ENCODE peak calls at places on chromosomes 5 and 9, in ten cellular contexts. M, Y, H, F, Q, A, P, K, E and G are unnamed samples. For H3K4me1 and H3K27me3, the result is how much of the 10 kb centered on the place peaks cover.

GRCh38 chr5:149283611-149284480 is 12.2 kb downstream of the AFAP1L1 start:
- DNase-seq in M (no peak), Y (no peak), H (no peak), F (no peak), Q (peak), A (no peak), P (peak), K (no peak), E (no peak), G (no peak)

GRCh38 chr5:124952079-124952478 is 205.6 kb upstream of the ZNF608 start:
- DNase-seq in M (no peak), Y (no peak), H (no peak), F (peak), Q (no peak), A (no peak), P (no peak), K (no peak), E (no peak), G (no peak)

GRCh38 chr5:142866563-142867275 is 96.5 kb downstream of the ARHGAP26 start:
- DNase-seq in M (peak), Y (peak), H (peak), F (no peak), Q (no peak), A (peak), P (peak), K (peak), E (no peak), G (no peak)

GRCh38 chr9:89701221-89701798 is 96.5 kb downstream of the GADD45G start:
- DNase-seq in M (no peak), Y (no peak), H (peak), F (no peak), Q (no peak), A (no peak), P (no peak), K (no peak), E (no peak), G (no peak)

GRCh38 chr9:72254881-72255545 is 105.8 kb downstream of the GDA start:
- DNase-seq in M (no peak), Y (no peak), H (no peak), F (no peak), Q (no peak), A (no peak), P (no peak), K (no peak), E (no peak), G (no peak)

GRCh38 chr5:180813418-180813817 is 10.8 kb upstream of the MGAT1 start:
- DNase-seq in M (no peak), Y (no peak), H (no peak), F (no peak), Q (no peak), A (no peak), P (no peak), K (no peak), E (no peak), G (no peak)

GRCh38 chr9:119053070-119053469 is 316.2 kb downstream of the BRINP1 start:
- DNase-seq in M (no peak), Y (no peak), H (no peak), F (no peak), Q (peak), A (no peak), P (no peak), K (no peak), E (no peak), G (no peak)

GRCh38 chr5:35415305-35415704 is 185.0 kb upstream of the PRLR start:
- DNase-seq in M (no peak), Y (no peak), H (no peak), F (no peak), Q (no peak), A (no peak), P (no peak), K (no peak), E (no peak), G (no peak)

GRCh38 chr5:127723571-127723970 is 20.4 kb downstream of the CCDC192 start:
- DNase-seq in M (no peak), Y (no peak), H (no peak), F (no peak), Q (peak), A (peak), P (no peak), K (no peak), E (peak), G (no peak)

GRCh38 chr5:153489611-153490010 is 859 bp upstream of the GRIA1 start:
- DNase-seq in M (no peak), Y (no peak), H (no peak), F (no peak), Q (no peak), A (no peak), P (no peak), K (no peak), E (no peak), G (no peak)

GRCh38 chr9:136385015-136385414 is 11.5 kb upstream of the CARD9 start:
- DNase-seq in M (no peak), Y (no peak), H (peak), F (no peak), Q (no peak), A (no peak), P (no peak), K (no peak), E (no peak), G (no peak)

GRCh38 chr5:54401515-54401914 is 54.0 kb upstream of the HSPB3 start:
- DNase-seq in M (no peak), Y (no peak), H (no peak), F (no peak), Q (no peak), A (no peak), P (no peak), K (no peak), E (no peak), G (no peak)

GRCh38 chr5:138386290-138386689 is 33.8 kb downstream of the KDM3B start:
- DNase-seq in M (no peak), Y (no peak), H (no peak), F (no peak), Q (peak), A (no peak), P (no peak), K (no peak), E (no peak), G (peak)

GRCh38 chr5:176863041-176863764 is 35.9 kb downstream of the HK3 start:
- DNase-seq in M (no peak), Y (no peak), H (no peak), F (no peak), Q (no peak), A (no peak), P (peak), K (no peak), E (no peak), G (peak)

GRCh38 chr5:78475370-78475769 is 115.0 kb downstream of the SCAMP1 start:
- DNase-seq in M (no peak), Y (no peak), H (no peak), F (no peak), Q (no peak), A (no peak), P (no peak), K (no peak), E (no peak), G (no peak)

GRCh38 chr5:123035320-123035949 is 1.1 kb downstream of the PPIC start:
- DNase-seq in M (peak), Y (no peak), H (no peak), F (peak), Q (peak), A (peak), P (peak), K (peak), E (peak), G (peak)

GRCh38 chr9:120711841-120712538 is 2.3 kb downstream of the MEGF9 start:
- DNase-seq in M (no peak), Y (no peak), H (no peak), F (no peak), Q (no peak), A (no peak), P (no peak), K (no peak), E (no peak), G (no peak)

GRCh38 chr5:31161772-31162171 is 31.7 kb upstream of the CDH6 start:
- DNase-seq in M (peak), Y (no peak), H (no peak), F (no peak), Q (no peak), A (peak), P (no peak), K (no peak), E (no peak), G (no peak)

GRCh38 chr9:105405514-105406131 is 42.2 kb upstream of the FSD1L start:
- DNase-seq in M (no peak), Y (no peak), H (peak), F (no peak), Q (no peak), A (no peak), P (no peak), K (no peak), E (no peak), G (no peak)

GRCh38 chr5:95803271-95804148 is 19.0 kb downstream of the GLRX start:
- DNase-seq in M (no peak), Y (no peak), H (no peak), F (no peak), Q (no peak), A (peak), P (no peak), K (no peak), E (no peak), G (no peak)

GRCh38 chr5:17314907-17315471 is 97.6 kb downstream of the BASP1 start:
- DNase-seq in M (peak), Y (no peak), H (no peak), F (no peak), Q (no peak), A (no peak), P (no peak), K (no peak), E (no peak), G (no peak)

GRCh38 chr5:144122641-144123040 is 47.8 kb downstream of the YIPF5 start:
- DNase-seq in M (no peak), Y (no peak), H (no peak), F (no peak), Q (no peak), A (no peak), P (no peak), K (no peak), E (no peak), G (no peak)

GRCh38 chr5:180059326-180059725 is 12.2 kb downstream of the RNF130 start:
- DNase-seq in M (no peak), Y (no peak), H (no peak), F (no peak), Q (no peak), A (no peak), P (no peak), K (no peak), E (no peak), G (no peak)

DNA sequence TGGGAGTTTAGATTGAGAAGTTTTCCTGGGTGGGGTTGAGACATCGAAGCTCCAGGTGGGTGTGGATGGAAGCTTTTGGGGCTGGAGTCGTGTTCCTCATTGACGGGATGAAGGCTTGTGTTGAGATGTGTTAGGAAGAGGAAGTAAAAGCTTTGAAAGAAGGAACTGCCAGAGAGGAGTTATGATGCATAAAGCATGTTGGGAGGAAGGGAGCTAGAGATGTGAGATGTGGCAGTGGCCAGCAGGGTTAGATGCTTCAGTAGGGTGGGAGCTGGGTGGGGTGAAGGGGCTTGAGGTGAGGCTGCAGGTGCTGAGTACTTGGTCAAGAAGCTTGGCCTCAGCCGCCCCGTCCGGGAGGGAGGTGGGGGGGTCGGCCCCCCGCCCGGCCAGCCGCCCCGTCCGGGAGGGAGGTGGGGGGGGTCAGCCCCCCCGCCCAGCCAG is 56.7 kb downstream of the HSPA4 start:
- DNase-seq in M (no peak), Y (no peak), H (no peak), F (no peak), Q (no peak), A (no peak), P (no peak), K (no peak), E (no peak), G (no peak)
- H3K4me1 ChIP-seq in M (under half), Y (under half), H (under half), F (under half), Q (under half), A (under half), P (under half), K (under half), E (under half), G (under half)

GRCh38 chr9:91781906-91782305 is 168.1 kb downstream of the ROR2 start:
- DNase-seq in M (no peak), Y (no peak), H (no peak), F (no peak), Q (no peak), A (no peak), P (no peak), K (no peak), E (no peak), G (no peak)
- H3K27me3 ChIP-seq in M (under half), Y (under half), H (under half), F (under half), Q (under half), A (under half), P (under half), K (under half), E (under half), G (under half)

GRCh38 chr9:92714787-92715487 is 45.0 kb upstream of the IPPK start:
- DNase-seq in M (no peak), Y (no peak), H (no peak), F (no peak), Q (no peak), A (no peak), P (no peak), K (no peak), E (no peak), G (peak)

GRCh38 chr9:92711844-92712243 is 41.9 kb upstream of the IPPK start:
- DNase-seq in M (no peak), Y (no peak), H (no peak), F (no peak), Q (no peak), A (no peak), P (no peak), K (no peak), E (no peak), G (no peak)

GRCh38 chr9:92714016-92714415 is 44.1 kb upstream of the IPPK start:
- DNase-seq in M (no peak), Y (no peak), H (no peak), F (no peak), Q (no peak), A (no peak), P (no peak), K (no peak), E (no peak), G (no peak)

GRCh38 chr9:92712767-92713166 is 42.8 kb upstream of the IPPK start:
- DNase-seq in M (no peak), Y (no peak), H (no peak), F (no peak), Q (no peak), A (no peak), P (no peak), K (no peak), E (no peak), G (no peak)

DNA sequence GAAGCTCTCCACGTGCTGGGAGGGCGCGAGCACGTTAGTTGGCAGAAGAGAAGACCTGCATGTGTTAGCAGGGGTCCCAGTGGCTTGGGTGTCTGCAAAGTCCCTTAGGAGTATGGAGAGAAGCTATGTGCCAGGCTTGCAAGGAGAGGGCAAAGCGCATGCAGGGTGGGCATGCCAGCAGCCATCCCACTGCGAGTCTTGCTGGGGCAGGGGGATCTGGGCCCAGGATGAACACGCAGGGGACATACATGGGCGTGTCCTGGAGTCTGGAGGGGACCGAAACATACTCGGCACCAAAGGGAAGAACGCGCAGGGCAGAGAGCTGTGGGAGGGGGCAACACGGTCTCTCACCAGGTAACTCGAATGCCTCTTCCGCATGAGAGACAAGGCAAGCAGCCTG is 43.6 kb upstream of the IPPK start:
- DNase-seq in M (no peak), Y (no peak), H (no peak), F (no peak), Q (no peak), A (no peak), P (no peak), K (no peak), E (no peak), G (no peak)
- H3K4me1 ChIP-seq in M (under half), Y (under half), H (under half), F (under half), Q (under half), A (under half), P (under half), K (under half), E (under half), G (under half)

DNA sequence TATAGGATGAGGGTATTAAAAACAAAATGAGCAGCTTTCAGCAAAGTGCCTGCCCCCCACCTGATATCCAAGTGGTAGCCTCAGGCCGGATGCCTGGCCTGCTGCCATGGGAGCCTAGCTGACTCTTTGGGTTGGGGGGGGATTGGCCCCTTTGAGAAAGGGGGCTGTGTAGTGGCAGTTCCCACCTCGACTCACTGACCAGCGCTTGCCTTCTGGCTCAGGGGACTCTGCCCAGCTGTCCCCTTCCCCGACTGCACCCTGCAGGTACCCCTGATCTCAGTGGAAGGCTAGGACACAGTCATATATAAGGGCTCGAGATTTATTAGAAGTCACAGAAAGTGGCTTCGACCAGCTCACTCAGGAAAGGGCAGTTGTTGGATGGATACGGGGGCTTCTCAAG is 1.5 kb upstream of the NEUROG1 start:
- DNase-seq in M (no peak), Y (no peak), H (no peak), F (no peak), Q (no peak), A (no peak), P (no peak), K (no peak), E (no peak), G (no peak)
- H3K27me3 ChIP-seq in M (half or more), Y (half or more), H (under half), F (half or more), Q (half or more), A (half or more), P (half or more), K (half or more), E (half or more), G (under half)

GRCh38 chr5:1012900-1013237 is 4.3 kb downstream of the NKD2 start:
- DNase-seq in M (no peak), Y (no peak), H (no peak), F (no peak), Q (no peak), A (no peak), P (no peak), K (no peak), E (peak), G (peak)
- H3K4me1 ChIP-seq in M (under half), Y (under half), H (under half), F (under half), Q (under half), A (under half), P (under half), K (under half), E (under half), G (under half)

GRCh38 chr5:33938881-33939280 is 2.7 kb downstream of the RXFP3 start:
- DNase-seq in M (no peak), Y (no peak), H (no peak), F (no peak), Q (no peak), A (no peak), P (no peak), K (no peak), E (no peak), G (no peak)
- H3K27me3 ChIP-seq in M (under half), Y (half or more), H (under half), F (half or more), Q (under half), A (under half), P (under half), K (under half), E (half or more), G (under half)

DNA sequence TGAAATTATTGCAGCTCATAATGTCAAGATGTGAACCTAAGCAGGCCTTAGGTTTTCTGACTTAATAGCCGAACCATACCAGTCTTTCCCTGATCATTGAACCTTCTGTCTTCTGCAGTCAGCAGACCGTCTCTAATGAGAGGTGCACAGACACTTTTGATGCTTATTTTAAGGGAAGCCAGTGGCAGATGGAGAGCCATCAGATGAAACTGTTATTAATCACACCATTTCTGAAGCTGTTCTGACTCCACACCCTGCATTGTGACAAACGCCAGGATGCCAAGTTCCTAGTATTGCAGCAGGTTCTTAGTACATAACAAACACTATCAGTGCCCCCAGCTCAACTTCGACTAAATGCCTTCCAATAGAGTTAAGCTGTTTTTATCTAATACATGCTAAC is 43.0 kb downstream of the PIK3R1 start:
- DNase-seq in M (no peak), Y (peak), H (no peak), F (no peak), Q (no peak), A (no peak), P (no peak), K (no peak), E (no peak), G (no peak)
- H3K4me1 ChIP-seq in M (under half), Y (under half), H (half or more), F (under half), Q (half or more), A (half or more), P (under half), K (under half), E (half or more), G (under half)